ENCODE peak calls at places on chromosomes 4 and X, in nine cellular contexts. B, M, S, T, Q, W, I, N and Z are unnamed samples.

GRCh38 chr4:3857316-3857926 is 91.2 kb downstream of the ADRA2C start:
- DNase-seq in B (no peak), M (no peak), S (no peak), T (no peak), Q (no peak), W (no peak), I (no peak), N (no peak), Z (no peak)

GRCh38 chr4:169439244-169439643 is 168.5 kb upstream of the SH3RF1 start:
- DNase-seq in B (no peak), M (no peak), S (no peak), T (no peak), Q (no peak), W (no peak), I (peak), N (no peak), Z (peak)

GRCh38 chr4:83114576-83114975 is at the start of gene PLAC8:
- DNase-seq in B (no peak), M (no peak), S (no peak), T (no peak), Q (no peak), W (peak), I (no peak), N (peak), Z (peak)

GRCh38 chr4:53929955-53930798 is 134.2 kb downstream of the CHIC2 start:
- DNase-seq in B (peak), M (peak), S (peak), T (peak), Q (peak), W (peak), I (peak), N (peak), Z (peak)

GRCh38 chr4:137660211-137660610 is 127.9 kb upstream of the PCDH18 start:
- DNase-seq in B (no peak), M (no peak), S (no peak), T (no peak), Q (no peak), W (no peak), I (peak), N (no peak), Z (peak)

GRCh38 chrX:120260369-120260768 is 9.8 kb downstream of the ZBTB33 start:
- DNase-seq in B (no peak), M (peak), S (no peak), T (no peak), Q (no peak), W (peak), I (no peak), N (no peak), Z (no peak)

GRCh38 chr4:18571252-18571885 is 549.8 kb upstream of the LCORL start:
- DNase-seq in B (no peak), M (no peak), S (no peak), T (no peak), Q (no peak), W (no peak), I (no peak), N (no peak), Z (no peak)

GRCh38 chrX:54479471-54480122 is 16.4 kb downstream of the FGD1 start:
- DNase-seq in B (no peak), M (no peak), S (no peak), T (no peak), Q (peak), W (no peak), I (no peak), N (no peak), Z (peak)

GRCh38 chr4:151644625-151645024 is 116.2 kb downstream of the GATB start:
- DNase-seq in B (no peak), M (no peak), S (no peak), T (no peak), Q (peak), W (no peak), I (no peak), N (peak), Z (no peak)

GRCh38 chr4:1872918-1873269 is 1.7 kb downstream of the NSD2 start:
- DNase-seq in B (no peak), M (no peak), S (no peak), T (no peak), Q (no peak), W (no peak), I (peak), N (no peak), Z (peak)

GRCh38 chrX:130330146-130330545 is 9.6 kb upstream of the SLC25A14 start:
- DNase-seq in B (no peak), M (no peak), S (no peak), T (no peak), Q (no peak), W (no peak), I (no peak), N (no peak), Z (no peak)